ENCODE peak calls at places on chromosomes 11 and 22, in seven cellular contexts. One of them, this sample, is unnamed.

GRCh38 chr22:28268176-28268575 is 349.1 kb upstream of the PITPNB start:
- DNase-seq in A549: no peak
- DNase-seq in psoas muscle: no peak
- DNase-seq in heart right ventricle: no peak
- DNase-seq in cardiac muscle cell: no peak
- DNase-seq in GM12878: no peak
- DNase-seq in lower lobe of right lung: no peak
- DNase-seq in this sample: no peak

GRCh38 chr11:114413958-114414357 is 13.5 kb downstream of the RBM7 start:
- DNase-seq in psoas muscle: no peak
- DNase-seq in lower lobe of right lung: no peak
- DNase-seq in A549: no peak
- DNase-seq in cardiac muscle cell: no peak
- DNase-seq in heart right ventricle: no peak
- DNase-seq in GM12878: no peak
- DNase-seq in this sample: no peak

GRCh38 chr11:83070044-83070877 is 1.4 kb downstream of the RAB30 start:
- DNase-seq in psoas muscle: no peak
- DNase-seq in cardiac muscle cell: peak; percentile 77
- DNase-seq in GM12878: no peak
- DNase-seq in A549: no peak
- DNase-seq in lower lobe of right lung: no peak
- DNase-seq in heart right ventricle: no peak
- DNase-seq in this sample: no peak

GRCh38 chr11:16584569-16584968 is 153.9 kb upstream of the C11orf58 start:
- DNase-seq in cardiac muscle cell: no peak
- DNase-seq in psoas muscle: no peak
- DNase-seq in GM12878: no peak
- DNase-seq in A549: no peak
- DNase-seq in lower lobe of right lung: no peak
- DNase-seq in heart right ventricle: no peak
- DNase-seq in this sample: no peak

GRCh38 chr11:9397746-9398680 is 13.6 kb downstream of the IPO7 start:
- DNase-seq in heart right ventricle: no peak
- DNase-seq in A549: no peak
- DNase-seq in GM12878: no peak
- DNase-seq in cardiac muscle cell: no peak
- DNase-seq in psoas muscle: no peak
- DNase-seq in lower lobe of right lung: no peak
- DNase-seq in this sample: no peak

GRCh38 chr11:74144592-74144991 is 26.2 kb downstream of the C2CD3 start:
- DNase-seq in psoas muscle: no peak
- DNase-seq in cardiac muscle cell: no peak
- DNase-seq in A549: no peak
- DNase-seq in lower lobe of right lung: no peak
- DNase-seq in heart right ventricle: no peak
- DNase-seq in GM12878: no peak
- DNase-seq in this sample: no peak

GRCh38 chr22:20015971-20016733 is 471 bp downstream of the ARVCF start:
- DNase-seq in cardiac muscle cell: no peak
- DNase-seq in A549: no peak
- DNase-seq in heart right ventricle: peak; percentile 39
- DNase-seq in GM12878: no peak
- DNase-seq in psoas muscle: peak; percentile 66
- DNase-seq in lower lobe of right lung: peak; percentile 71
- DNase-seq in this sample: peak; percentile 48

GRCh38 chr11:45872513-45873356 is 12.7 kb upstream of the MAPK8IP1 start:
- DNase-seq in heart right ventricle: peak; percentile 31
- DNase-seq in psoas muscle: peak; percentile 66
- DNase-seq in lower lobe of right lung: no peak
- DNase-seq in cardiac muscle cell: peak; percentile 85
- DNase-seq in A549: peak; percentile 68
- DNase-seq in GM12878: no peak
- DNase-seq in this sample: peak; percentile 71

GRCh38 chr11:72040497-72041363 is 39.6 kb downstream of the NUMA1 start:
- DNase-seq in lower lobe of right lung: peak; percentile 95
- DNase-seq in cardiac muscle cell: peak; percentile 97
- DNase-seq in A549: peak; percentile 90
- DNase-seq in psoas muscle: peak; percentile 97
- DNase-seq in heart right ventricle: peak; percentile 95
- DNase-seq in GM12878: no peak
- DNase-seq in this sample: peak; percentile 96

GRCh38 chr22:45977003-45977395 is at the start of gene WNT7B:
- DNase-seq in A549: peak; percentile 35
- DNase-seq in GM12878: no peak
- DNase-seq in psoas muscle: no peak
- DNase-seq in cardiac muscle cell: no peak
- DNase-seq in lower lobe of right lung: peak; percentile 75
- DNase-seq in heart right ventricle: no peak
- DNase-seq in this sample: no peak

GRCh38 chr11:105856954-105857353 is 165.1 kb downstream of the MSANTD4 start:
- DNase-seq in heart right ventricle: no peak
- DNase-seq in psoas muscle: no peak
- DNase-seq in A549: no peak
- DNase-seq in lower lobe of right lung: no peak
- DNase-seq in GM12878: no peak
- DNase-seq in cardiac muscle cell: no peak
- DNase-seq in this sample: no peak

GRCh38 chr11:22884268-22884667 is 24.0 kb upstream of the CCDC179 start:
- DNase-seq in psoas muscle: no peak
- DNase-seq in GM12878: no peak
- DNase-seq in lower lobe of right lung: no peak
- DNase-seq in heart right ventricle: no peak
- DNase-seq in A549: no peak
- DNase-seq in cardiac muscle cell: no peak
- DNase-seq in this sample: no peak

GRCh38 chr11:119509969-119510401 is 87.0 kb upstream of the THY1 start:
- DNase-seq in cardiac muscle cell: peak; percentile 93
- DNase-seq in lower lobe of right lung: no peak
- DNase-seq in A549: no peak
- DNase-seq in heart right ventricle: no peak
- DNase-seq in GM12878: peak; percentile 76
- DNase-seq in psoas muscle: no peak
- DNase-seq in this sample: no peak

GRCh38 chr11:73854680-73855079 is 22.0 kb downstream of the COA4 start:
- DNase-seq in A549: no peak
- DNase-seq in lower lobe of right lung: no peak
- DNase-seq in psoas muscle: no peak
- DNase-seq in cardiac muscle cell: no peak
- DNase-seq in GM12878: no peak
- DNase-seq in heart right ventricle: no peak
- DNase-seq in this sample: no peak

GRCh38 chr11:84524422-84525051 is 1102.6 kb downstream of the DLG2 start:
- DNase-seq in GM12878: no peak
- DNase-seq in A549: peak; percentile 19
- DNase-seq in lower lobe of right lung: no peak
- DNase-seq in heart right ventricle: no peak
- DNase-seq in psoas muscle: no peak
- DNase-seq in cardiac muscle cell: peak; percentile 55
- DNase-seq in this sample: peak; percentile 32

GRCh38 chr11:111762981-111763643 is 3.1 kb downstream of the PPP2R1B start:
- DNase-seq in A549: no peak
- DNase-seq in heart right ventricle: no peak
- DNase-seq in GM12878: no peak
- DNase-seq in cardiac muscle cell: peak; percentile 29
- DNase-seq in psoas muscle: no peak
- DNase-seq in lower lobe of right lung: no peak
- DNase-seq in this sample: no peak

GRCh38 chr22:31575190-31575589 is 78.9 kb downstream of the SFI1 start:
- DNase-seq in A549: no peak
- DNase-seq in cardiac muscle cell: no peak
- DNase-seq in psoas muscle: no peak
- DNase-seq in heart right ventricle: no peak
- DNase-seq in GM12878: no peak
- DNase-seq in lower lobe of right lung: no peak
- DNase-seq in this sample: peak; percentile 94

GRCh38 chr22:49964136-49964492 is 3.5 kb downstream of the PIM3 start:
- DNase-seq in lower lobe of right lung: peak; percentile 47
- DNase-seq in cardiac muscle cell: no peak
- DNase-seq in GM12878: no peak
- DNase-seq in psoas muscle: no peak
- DNase-seq in A549: no peak
- DNase-seq in heart right ventricle: peak; percentile 17
- DNase-seq in this sample: no peak

GRCh38 chr11:1772270-1773130 is 8.8 kb upstream of the CTSD start:
- DNase-seq in GM12878: no peak
- DNase-seq in A549: peak; percentile 95
- DNase-seq in psoas muscle: peak; percentile 73
- DNase-seq in heart right ventricle: no peak
- DNase-seq in lower lobe of right lung: peak; percentile 83
- DNase-seq in cardiac muscle cell: peak; percentile 92
- DNase-seq in this sample: no peak

GRCh38 chr11:130212431-130212961 is 52.9 kb downstream of the ST14 start:
- DNase-seq in lower lobe of right lung: peak; percentile 30
- DNase-seq in cardiac muscle cell: no peak
- DNase-seq in GM12878: no peak
- DNase-seq in psoas muscle: no peak
- DNase-seq in heart right ventricle: no peak
- DNase-seq in A549: no peak
- DNase-seq in this sample: peak; percentile 9

GRCh38 chr11:16778876-16779275 is 40.4 kb downstream of the C11orf58 start:
- DNase-seq in cardiac muscle cell: no peak
- DNase-seq in psoas muscle: no peak
- DNase-seq in heart right ventricle: no peak
- DNase-seq in lower lobe of right lung: no peak
- DNase-seq in GM12878: no peak
- DNase-seq in A549: no peak
- DNase-seq in this sample: no peak

DNA sequence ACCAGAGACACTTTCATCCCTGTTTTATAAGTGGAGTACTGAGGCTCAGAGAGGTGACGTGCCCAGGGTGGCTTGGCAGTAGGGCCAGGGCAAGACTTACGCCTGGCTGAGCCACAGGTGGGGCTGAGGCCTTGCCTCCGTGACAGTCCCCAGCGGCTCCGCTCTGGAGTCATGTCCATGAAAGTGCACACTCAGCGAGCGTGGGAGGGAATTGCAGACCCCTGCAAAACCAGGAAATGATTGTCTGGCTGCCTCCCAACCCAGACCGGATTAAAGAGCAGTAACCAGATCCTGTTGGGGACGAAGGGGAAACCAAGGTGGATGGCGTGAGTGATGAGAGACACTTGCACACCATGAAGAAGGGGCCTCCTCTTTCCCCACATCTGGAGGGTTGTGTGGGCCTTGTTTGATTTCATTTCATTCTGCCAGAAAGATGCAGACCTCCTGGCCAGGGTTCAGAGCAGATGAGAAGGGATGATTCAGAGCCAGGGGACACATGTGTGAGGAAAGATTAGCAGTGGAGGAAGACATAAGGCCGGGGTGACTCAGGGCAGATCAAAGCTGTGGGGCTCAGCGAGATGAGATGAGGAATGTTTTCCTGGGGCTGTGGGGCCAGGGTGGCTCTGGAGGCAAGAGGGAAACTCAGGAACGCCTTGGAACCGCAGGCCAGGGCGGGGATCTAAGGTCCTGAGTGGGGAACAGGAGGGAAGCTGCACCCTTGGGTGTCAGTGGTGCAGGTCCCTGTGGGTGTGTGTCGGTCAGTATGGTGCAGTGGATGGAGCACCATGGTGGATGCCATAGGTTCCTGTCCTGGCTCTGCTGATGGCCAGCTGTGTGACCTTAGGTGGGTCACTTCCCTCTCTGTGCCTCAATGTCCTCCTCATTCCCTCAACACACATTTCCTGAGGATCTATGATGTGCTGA is 29.9 kb upstream of the LRRC32 start:
- DNase-seq in A549: peak; percentile 74
- DNase-seq in heart right ventricle: no peak
- DNase-seq in psoas muscle: peak; percentile 77
- DNase-seq in GM12878: no peak
- DNase-seq in cardiac muscle cell: peak; percentile 81
- DNase-seq in lower lobe of right lung: no peak
- DNase-seq in this sample: no peak
- H3K27ac ChIP-seq in A549: peak overlapping the region; percentile 76
- H3K27ac ChIP-seq in heart right ventricle: no peak overlapping the region
- H3K27ac ChIP-seq in psoas muscle: no peak overlapping the region
- H3K27ac ChIP-seq in GM12878: no peak overlapping the region
- H3K27ac ChIP-seq in cardiac muscle cell: no peak overlapping the region
- H3K27ac ChIP-seq in lower lobe of right lung: no peak overlapping the region
- H3K27ac ChIP-seq in this sample: no peak overlapping the region

GRCh38 chr11:116533186-116533825 is 239.5 kb downstream of the BUD13 start:
- DNase-seq in psoas muscle: no peak
- DNase-seq in A549: no peak
- DNase-seq in GM12878: no peak
- DNase-seq in cardiac muscle cell: no peak
- DNase-seq in lower lobe of right lung: no peak
- DNase-seq in heart right ventricle: no peak
- DNase-seq in this sample: no peak
- H3K27ac ChIP-seq in psoas muscle: no peak overlapping the region
- H3K27ac ChIP-seq in A549: no peak overlapping the region
- H3K27ac ChIP-seq in GM12878: no peak overlapping the region
- H3K27ac ChIP-seq in cardiac muscle cell: no peak overlapping the region
- H3K27ac ChIP-seq in lower lobe of right lung: no peak overlapping the region
- H3K27ac ChIP-seq in heart right ventricle: no peak overlapping the region
- H3K27ac ChIP-seq in this sample: no peak overlapping the region

DNA sequence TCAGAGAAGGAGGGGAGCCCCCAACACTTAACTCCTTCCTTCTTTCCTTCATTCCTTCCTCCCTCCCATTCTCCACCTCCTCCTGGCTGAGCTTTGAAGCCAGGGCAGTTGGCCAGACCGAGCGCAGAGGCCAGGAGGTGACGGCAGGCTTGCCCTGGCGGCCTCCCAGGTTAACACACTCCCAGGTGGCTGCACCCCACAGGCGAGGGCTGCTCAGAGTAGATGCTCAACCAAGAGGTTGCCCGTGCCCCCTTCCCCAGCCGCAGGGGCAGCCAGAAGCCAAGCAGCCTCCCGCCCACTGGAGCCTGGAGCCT is 6.3 kb upstream of the CDKN1C start:
- DNase-seq in psoas muscle: no peak
- DNase-seq in lower lobe of right lung: peak; percentile 77
- DNase-seq in GM12878: no peak
- DNase-seq in heart right ventricle: peak; percentile 56
- DNase-seq in cardiac muscle cell: peak; percentile 62
- DNase-seq in A549: no peak
- DNase-seq in this sample: peak; percentile 65
- H3K27ac ChIP-seq in psoas muscle: no peak overlapping the region
- H3K27ac ChIP-seq in lower lobe of right lung: peak overlapping the region; percentile 72
- H3K27ac ChIP-seq in GM12878: no peak overlapping the region
- H3K27ac ChIP-seq in heart right ventricle: peak overlapping the region; percentile 71
- H3K27ac ChIP-seq in cardiac muscle cell: no peak overlapping the region
- H3K27ac ChIP-seq in A549: peak overlapping the region; percentile 74
- H3K27ac ChIP-seq in this sample: peak overlapping the region; percentile 97

GRCh38 chr22:24391836-24392217 is 35.6 kb upstream of the ADORA2A start:
- DNase-seq in psoas muscle: no peak
- DNase-seq in heart right ventricle: no peak
- DNase-seq in cardiac muscle cell: peak; percentile 67
- DNase-seq in GM12878: no peak
- DNase-seq in A549: no peak
- DNase-seq in lower lobe of right lung: no peak
- DNase-seq in this sample: no peak
- H3K27ac ChIP-seq in psoas muscle: no peak overlapping the region
- H3K27ac ChIP-seq in heart right ventricle: peak overlapping the region; percentile 69
- H3K27ac ChIP-seq in cardiac muscle cell: no peak overlapping the region
- H3K27ac ChIP-seq in GM12878: no peak overlapping the region
- H3K27ac ChIP-seq in A549: no peak overlapping the region
- H3K27ac ChIP-seq in lower lobe of right lung: peak overlapping the region; percentile 74
- H3K27ac ChIP-seq in this sample: no peak overlapping the region

This sample was measured in testis.